ENCODE peak calls at places on chromosomes 5 and 9, in five cellular contexts. P, T, O, E and X are unnamed samples.

GRCh38 chr5:162132348-162132747 is 64.8 kb downstream of the GABRG2 start:
- DNase-seq in P (no peak), T (no peak), O (no peak), E (no peak), X (no peak)

GRCh38 chr9:94783121-94783664 is 56.7 kb downstream of the AOPEP start:
- DNase-seq in P (peak; percentile 94), T (peak; percentile 91), O (peak; percentile 97), E (peak; percentile 90), X (peak; percentile 93)

GRCh38 chr9:131021785-131022184 is 12.8 kb downstream of the LAMC3 start:
- DNase-seq in P (no peak), T (no peak), O (no peak), E (no peak), X (no peak)

GRCh38 chr5:142770650-142771609 is 753 bp downstream of the ARHGAP26 start:
- DNase-seq in P (peak; percentile 27), T (peak; percentile 84), O (peak; percentile 65), E (peak; percentile 39), X (peak; percentile 54)

GRCh38 chr5:78519198-78519941 is 129.2 kb downstream of the LHFPL2 start:
- DNase-seq in P (no peak), T (no peak), O (no peak), E (no peak), X (no peak)

GRCh38 chr9:14321517-14322125 is 7.7 kb upstream of the NFIB start:
- DNase-seq in P (no peak), T (no peak), O (no peak), E (peak; percentile 20), X (no peak)

GRCh38 chr5:61582421-61582820 is 250.4 kb downstream of the ZSWIM6 start:
- DNase-seq in P (no peak), T (no peak), O (no peak), E (no peak), X (no peak)

GRCh38 chr5:172110921-172111873 is 76.8 kb downstream of the STK10 start:
- DNase-seq in P (peak; percentile 48), T (peak; percentile 75), O (no peak), E (peak; percentile 44), X (peak; percentile 55)

GRCh38 chr9:79279356-79279755 is 292.4 kb upstream of the TLE4 start:
- DNase-seq in P (no peak), T (no peak), O (no peak), E (no peak), X (no peak)

GRCh38 chr5:168793844-168794837 is 215.0 kb upstream of the PANK3 start:
- DNase-seq in P (peak; percentile 90), T (peak; percentile 78), O (no peak), E (peak; percentile 23), X (no peak)

GRCh38 chr5:137604348-137605095 is 105.4 kb upstream of the SPOCK1 start:
- DNase-seq in P (no peak), T (no peak), O (no peak), E (no peak), X (no peak)

GRCh38 chr9:97387504-97387886 is 24.4 kb upstream of the TDRD7 start:
- DNase-seq in P (no peak), T (no peak), O (no peak), E (no peak), X (no peak)

GRCh38 chr5:167412506-167412905 is 878.9 kb upstream of the WWC1 start:
- DNase-seq in P (no peak), T (no peak), O (no peak), E (no peak), X (no peak)

GRCh38 chr5:89377752-89378455 is 494.9 kb upstream of the MEF2C start:
- DNase-seq in P (no peak), T (no peak), O (no peak), E (no peak), X (no peak)

GRCh38 chr5:51159606-51160005 is 223.6 kb upstream of the ISL1 start:
- DNase-seq in P (no peak), T (no peak), O (no peak), E (no peak), X (no peak)

GRCh38 chr9:35748858-35749514 is at the start of the genes GBA2 and RGP1:
- DNase-seq in P (peak; percentile 83), T (peak; percentile 94), O (peak; percentile 63), E (peak; percentile 45), X (peak; percentile 78)

GRCh38 chr5:139650031-139650688 is 2.0 kb downstream of the CXXC5 start:
- DNase-seq in P (no peak), T (peak; percentile 78), O (no peak), E (no peak), X (no peak)

GRCh38 chr9:1047605-1048235 is 2.4 kb upstream of the DMRT2 start:
- DNase-seq in P (no peak), T (no peak), O (no peak), E (no peak), X (no peak)

GRCh38 chr9:2489838-2490314 is 131.7 kb upstream of the VLDLR start:
- DNase-seq in P (no peak), T (no peak), O (no peak), E (no peak), X (no peak)

GRCh38 chr5:147693238-147693637 is 89.3 kb downstream of the JAKMIP2 start:
- DNase-seq in P (no peak), T (no peak), O (no peak), E (no peak), X (no peak)

GRCh38 chr5:95884511-95884910 is 62.0 kb upstream of the GLRX start:
- DNase-seq in P (no peak), T (no peak), O (no peak), E (no peak), X (no peak)

GRCh38 chr9:17003576-17004240 is 131.1 kb upstream of the CNTLN start:
- DNase-seq in P (no peak), T (no peak), O (no peak), E (peak; percentile 44), X (no peak)

GRCh38 chr5:7347377-7347776 is 48.6 kb upstream of the ADCY2 start:
- DNase-seq in P (no peak), T (no peak), O (no peak), E (no peak), X (no peak)

GRCh38 chr9:94918038-94918753 is 191.7 kb downstream of the AOPEP start:
- DNase-seq in P (peak; percentile 11), T (no peak), O (no peak), E (no peak), X (no peak)

GRCh38 chr5:143653766-143654282 is 158.1 kb upstream of the HMHB1 start:
- DNase-seq in P (no peak), T (no peak), O (no peak), E (no peak), X (no peak)

GRCh38 chr9:93110400-93110855 is 14.4 kb downstream of the CARD19 start:
- DNase-seq in P (peak; percentile 18), T (peak; percentile 67), O (no peak), E (no peak), X (no peak)

GRCh38 chr5:74020488-74020887 is 394.5 kb downstream of the ARHGEF28 start:
- DNase-seq in P (no peak), T (peak; percentile 69), O (no peak), E (no peak), X (no peak)

GRCh38 chr5:113081881-113082546 is 105.4 kb downstream of the DCP2 start:
- DNase-seq in P (peak; percentile 50), T (no peak), O (no peak), E (peak; percentile 29), X (peak; percentile 54)

GRCh38 chr5:75281716-75282465 is 45.2 kb upstream of the ANKRD31 start:
- DNase-seq in P (no peak), T (no peak), O (no peak), E (peak; percentile 8), X (no peak)

GRCh38 chr9:110048473-110048975 is 159.4 kb downstream of the C9orf152 start:
- DNase-seq in P (peak; percentile 46), T (peak; percentile 87), O (peak; percentile 26), E (peak; percentile 67), X (peak; percentile 87)

GRCh38 chr9:136997830-136998234 is 1.5 kb upstream of the CLIC3 start:
- DNase-seq in P (no peak), T (no peak), O (no peak), E (peak; percentile 74), X (no peak)

GRCh38 chr9:136995370-136995769 is 998 bp downstream of the CLIC3 start:
- DNase-seq in P (no peak), T (no peak), O (no peak), E (no peak), X (no peak)

GRCh38 chr9:136995772-136996308 is 528 bp downstream of the CLIC3 start:
- DNase-seq in P (no peak), T (peak; percentile 93), O (no peak), E (no peak), X (no peak)

GRCh38 chr9:136996361-136997281 is at the start of gene CLIC3:
- DNase-seq in P (no peak), T (peak; percentile 90), O (peak; percentile 37), E (no peak), X (peak; percentile 80)

GRCh38 chr9:136997355-136997754 is 987 bp upstream of the CLIC3 start:
- DNase-seq in P (no peak), T (no peak), O (no peak), E (no peak), X (no peak)
- H3K27ac ChIP-seq in P (no peak overlapping the region), T (peak overlapping the region; percentile 80), O (peak overlapping the region; percentile 8), E (no peak overlapping the region), X (peak overlapping the region; percentile 93)

DNA sequence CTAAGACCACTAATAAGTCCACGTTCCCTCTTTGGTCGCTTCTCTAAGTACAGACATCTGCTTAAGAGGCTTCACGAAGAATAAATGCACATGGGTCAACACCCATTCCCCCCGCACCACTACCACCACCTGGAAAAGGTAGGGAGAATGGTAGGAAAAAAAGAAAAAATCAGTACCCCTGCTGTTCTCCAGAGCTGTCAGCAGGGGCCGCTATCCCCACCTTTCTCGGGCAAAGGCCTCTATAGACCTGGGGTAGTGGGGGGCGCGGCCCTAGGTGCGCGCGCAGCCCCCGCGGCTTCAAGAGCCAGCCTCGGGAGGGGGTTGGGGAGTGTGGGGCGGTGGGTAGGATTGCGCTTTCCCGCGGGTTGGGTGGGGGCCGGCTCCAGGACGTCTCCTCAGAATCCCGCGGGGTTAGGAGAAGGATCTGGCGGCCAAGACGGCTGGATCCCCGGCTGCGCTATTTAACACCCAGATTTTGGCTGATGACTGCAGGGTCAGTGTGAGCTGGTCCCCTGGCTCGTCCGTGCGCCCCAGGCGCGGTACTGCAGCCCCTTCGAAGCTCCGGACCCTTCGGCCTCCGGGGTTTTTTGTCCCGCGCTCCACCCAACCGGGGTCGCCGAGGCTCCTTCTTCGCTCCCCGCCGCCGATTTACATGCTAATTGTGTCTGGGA is 1.6 kb upstream of the SEMA6A start:
- DNase-seq in P (peak; percentile 59), T (peak; percentile 69), O (peak; percentile 30), E (no peak), X (peak; percentile 66)
- TF ChIP-seq CTCF in P (peak; percentile 83), T (peak; percentile 74), O (peak; percentile 80), E (peak; percentile 92), X (peak; percentile 71)

DNA sequence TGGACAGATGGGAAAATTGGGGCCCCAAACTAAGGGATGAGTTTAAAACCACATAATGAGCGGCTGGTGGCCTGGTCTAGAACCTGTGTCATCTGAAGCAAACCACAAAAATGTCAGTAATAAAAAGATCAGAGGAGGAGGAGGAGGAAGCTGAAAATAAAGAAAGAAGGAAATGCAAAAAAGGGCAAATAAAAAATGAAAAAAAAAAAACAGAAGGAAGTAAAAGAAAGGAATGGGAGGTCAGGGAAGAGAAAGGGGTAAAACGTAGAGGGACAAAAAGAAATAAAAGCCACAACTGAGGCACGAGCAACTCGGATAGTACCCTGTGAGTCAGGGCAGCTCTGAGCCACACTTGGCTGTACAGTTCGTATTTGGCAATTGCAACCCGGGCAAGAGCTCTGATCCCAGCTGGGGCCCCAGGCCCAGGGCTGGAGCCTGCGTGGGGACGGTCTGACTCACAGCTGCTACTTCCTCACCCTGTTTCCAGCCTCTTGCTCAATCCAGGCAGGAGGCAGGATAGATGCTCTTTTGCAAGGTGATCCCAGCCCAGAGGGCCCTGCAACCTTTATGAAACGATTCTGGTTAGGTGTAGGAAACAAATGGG is 137.9 kb upstream of the TRIM32 start:
- DNase-seq in P (peak; percentile 95), T (peak; percentile 86), O (peak; percentile 72), E (peak; percentile 92), X (peak; percentile 99)
- H3K27ac ChIP-seq in P (peak overlapping the region; percentile 6), T (no peak overlapping the region), O (no peak overlapping the region), E (peak overlapping the region; percentile 39), X (peak overlapping the region; percentile 53)

GRCh38 chr9:90890146-90890545 is 88.5 kb downstream of the SYK start:
- DNase-seq in P (no peak), T (no peak), O (no peak), E (no peak), X (no peak)
- TF ChIP-seq CTCF in P (no peak), T (no peak), O (no peak), E (peak; percentile 41), X (no peak)